ENCODE peak calls at places on chromosome 12, in five cellular contexts. E is fibroblast of the aortic adventitia, C is lower lobe of right lung, O is NCI-H2081, T is cardiac fibroblast. A is an unnamed sample.

GRCh38 chr12:11133162-11133561 is 1.3 kb downstream of the TAS2R30 start:
- DNase-seq in E (no peak), C (no peak), O (no peak), T (no peak), A (no peak)

GRCh38 chr12:65929641-65930040 is 105.4 kb downstream of the HMGA2 start:
- DNase-seq in E (peak; percentile 52), C (no peak), O (no peak), T (no peak), A (no peak)

GRCh38 chr12:96131230-96131788 is 62.9 kb upstream of the ELK3 start:
- DNase-seq in E (no peak), C (no peak), O (no peak), T (no peak), A (no peak)

GRCh38 chr12:9870311-9870866 is 1.2 kb upstream of the CLEC2B start:
- DNase-seq in E (peak; percentile 8), C (no peak), O (no peak), T (peak; percentile 39), A (no peak)

GRCh38 chr12:132158677-132159554 is 14.7 kb downstream of the NOC4L start:
- DNase-seq in E (no peak), C (no peak), O (no peak), T (no peak), A (peak; percentile 59)

GRCh38 chr12:480831-481230 is 21.1 kb downstream of the B4GALNT3 start:
- DNase-seq in E (peak; percentile 92), C (no peak), O (peak; percentile 13), T (peak; percentile 75), A (no peak)

GRCh38 chr12:105445261-105446015 is 114.9 kb downstream of the C12orf75 start:
- DNase-seq in E (peak; percentile 80), C (no peak), O (no peak), T (peak; percentile 64), A (no peak)

GRCh38 chr12:8156416-8156815 is 399 bp upstream of the ZNF705A start:
- DNase-seq in E (no peak), C (no peak), O (no peak), T (no peak), A (no peak)

GRCh38 chr12:16324772-16325171 is 22.7 kb upstream of the MGST1 start:
- DNase-seq in E (no peak), C (no peak), O (peak; percentile 98), T (no peak), A (no peak)

GRCh38 chr12:49922349-49923034 is 18.8 kb upstream of the FAIM2 start:
- DNase-seq in E (peak; percentile 14), C (no peak), O (no peak), T (no peak), A (no peak)

GRCh38 chr12:122200541-122201175 is 2.9 kb upstream of the B3GNT4 start:
- DNase-seq in E (no peak), C (no peak), O (no peak), T (no peak), A (peak; percentile 68)

GRCh38 chr12:912466-913235 is 36.8 kb downstream of the RAD52 start:
- DNase-seq in E (no peak), C (no peak), O (no peak), T (no peak), A (no peak)

GRCh38 chr12:113424915-113425823 is 3.0 kb downstream of the SDSL start:
- DNase-seq in E (peak; percentile 61), C (peak; percentile 69), O (peak; percentile 8), T (peak; percentile 78), A (no peak)

GRCh38 chr12:88945041-88945732 is 364.9 kb upstream of the KITLG start:
- DNase-seq in E (peak; percentile 88), C (no peak), O (no peak), T (peak; percentile 82), A (no peak)

GRCh38 chr12:114013601-114014345 is 47.6 kb upstream of the RBM19 start:
- DNase-seq in E (peak; percentile 19), C (no peak), O (no peak), T (peak; percentile 42), A (no peak)

GRCh38 chr12:123032736-123033391 is 52.4 kb downstream of the ARL6IP4 start:
- DNase-seq in E (no peak), C (no peak), O (no peak), T (no peak), A (peak; percentile 48)

GRCh38 chr12:2154521-2154920 is 101.7 kb downstream of the CACNA1C start:
- DNase-seq in E (no peak), C (no peak), O (no peak), T (no peak), A (no peak)

GRCh38 chr12:4962539-4963486 is 53.1 kb downstream of the KCNA1 start:
- DNase-seq in E (peak; percentile 4), C (no peak), O (peak; percentile 68), T (no peak), A (no peak)

GRCh38 chr12:50572275-50572674 is 67.5 kb downstream of the DIP2B start:
- DNase-seq in E (peak; percentile 96), C (no peak), O (no peak), T (peak; percentile 91), A (no peak)

GRCh38 chr12:59191372-59191771 is 271.1 kb upstream of the LRIG3 start:
- DNase-seq in E (no peak), C (no peak), O (no peak), T (no peak), A (no peak)

GRCh38 chr12:91203610-91204009 is 21.0 kb upstream of the DCN start:
- DNase-seq in E (no peak), C (no peak), O (no peak), T (no peak), A (no peak)

GRCh38 chr12:40342010-40342409 is 117.2 kb downstream of the LRRK2 start:
- DNase-seq in E (no peak), C (no peak), O (no peak), T (no peak), A (no peak)

GRCh38 chr12:109951751-109952150 is 44.4 kb downstream of the GIT2 start:
- DNase-seq in E (peak; percentile 59), C (no peak), O (peak; percentile 27), T (peak; percentile 66), A (peak; percentile 87)